ENCODE peak calls at places on chromosome 13, in six cellular contexts. L, X, B, E, H and O are unnamed samples.

GRCh38 chr13:51122868-51123267 is 11.8 kb upstream of the C13orf42 start:
- DNase-seq in L (no peak), B (no peak), H (no peak), X (no peak), E (no peak), O (no peak)

GRCh38 chr13:37453246-37453645 is 145.3 kb downstream of the POSTN start:
- DNase-seq in B (peak), L (no peak), X (no peak), E (peak), H (no peak), O (peak)

GRCh38 chr13:110869231-110869804 is 45.6 kb downstream of the ANKRD10 start:
- DNase-seq in H (no peak), X (peak), L (no peak), B (no peak), E (no peak), O (peak)

GRCh38 chr13:53020764-53021332 is 7.8 kb upstream of the OLFM4 start:
- DNase-seq in X (no peak), B (no peak), E (no peak), H (no peak), L (no peak), O (no peak)

GRCh38 chr13:30816733-30817132 is 81.4 kb downstream of the ALOX5AP start:
- DNase-seq in X (no peak), L (peak), H (no peak), B (no peak), E (no peak), O (peak)

GRCh38 chr13:37446503-37446902 is 152.1 kb downstream of the POSTN start:
- DNase-seq in B (peak), L (no peak), X (peak), E (peak), H (no peak), O (peak)

GRCh38 chr13:34179481-34179880 is 361.5 kb downstream of the RFC3 start:
- DNase-seq in E (no peak), L (no peak), B (no peak), X (no peak), H (no peak), O (peak)

GRCh38 chr13:99659234-99659633 is 158.0 kb downstream of the TM9SF2 start:
- DNase-seq in X (no peak), B (no peak), L (no peak), E (no peak), H (no peak), O (no peak)

GRCh38 chr13:97148894-97149293 is 73.2 kb upstream of the MBNL2 start:
- DNase-seq in H (no peak), E (no peak), B (no peak), L (no peak), X (no peak), O (peak)

GRCh38 chr13:61286148-61286745 is 129.4 kb downstream of the PCDH20 start:
- DNase-seq in L (peak), E (no peak), B (no peak), X (no peak), H (no peak), O (no peak)

GRCh38 chr13:109785141-109785891 is 1.1 kb downstream of the IRS2 start:
- DNase-seq in L (peak), B (peak), H (peak), E (peak), X (peak), O (peak)

GRCh38 chr13:36769545-36769944 is 49.5 kb upstream of the RFXAP start:
- DNase-seq in E (no peak), X (no peak), L (no peak), H (no peak), B (no peak), O (no peak)

GRCh38 chr13:109818891-109819290 is 32.5 kb upstream of the IRS2 start:
- DNase-seq in H (no peak), L (no peak), X (no peak), B (no peak), E (peak), O (peak)

GRCh38 chr13:109918179-109918651 is 131.8 kb upstream of the IRS2 start:
- DNase-seq in B (no peak), X (no peak), E (no peak), L (no peak), H (no peak), O (peak)

GRCh38 chr13:31207630-31208549 is 8.1 kb downstream of the B3GLCT start:
- DNase-seq in H (no peak), E (peak), B (no peak), X (peak), L (peak), O (peak)

GRCh38 chr13:79966039-79966438 is 374.9 kb downstream of the SPRY2 start:
- DNase-seq in E (peak), B (no peak), H (no peak), X (no peak), L (no peak), O (peak)

GRCh38 chr13:74306496-74306895 is 172.3 kb upstream of the KLF12 start:
- DNase-seq in E (peak), H (no peak), B (no peak), X (no peak), L (no peak), O (peak)

GRCh38 chr13:97653741-97654140 is 219.8 kb downstream of the RAP2A start:
- DNase-seq in E (peak), L (no peak), H (no peak), X (no peak), B (peak), O (no peak)

GRCh38 chr13:73274147-73274546 is 215.3 kb downstream of the KLF5 start:
- DNase-seq in H (no peak), E (no peak), X (no peak), B (no peak), L (no peak), O (peak)

GRCh38 chr13:51148223-51148951 is 37.3 kb upstream of the C13orf42 start:
- DNase-seq in B (no peak), H (peak), E (no peak), X (peak), L (peak), O (no peak)

GRCh38 chr13:110397445-110397844 is 90.4 kb downstream of the COL4A2 start:
- DNase-seq in H (no peak), L (no peak), E (peak), B (peak), X (peak), O (peak)

GRCh38 chr13:31998131-31998530 is 33.4 kb upstream of the FRY start:
- DNase-seq in X (no peak), H (no peak), B (no peak), L (no peak), E (no peak), O (no peak)

GRCh38 chr13:43663474-43664090 is 123.2 kb downstream of the ENOX1 start:
- DNase-seq in H (no peak), E (peak), B (no peak), L (no peak), X (no peak), O (peak)

GRCh38 chr13:24683833-24684599 is 3.8 kb downstream of the ATP12A start:
- DNase-seq in E (peak), X (no peak), H (peak), B (peak), L (peak), O (peak)

GRCh38 chr13:51585696-51586095 is 1.4 kb downstream of the WDFY2 start:
- DNase-seq in H (no peak), L (no peak), B (peak), E (no peak), X (no peak), O (peak)

GRCh38 chr13:70623260-70623659 is 515.0 kb upstream of the KLHL1 start:
- DNase-seq in X (no peak), B (no peak), H (no peak), L (no peak), E (peak), O (peak)

GRCh38 chr13:108376308-108376707 is 106.8 kb downstream of the TNFSF13B start:
- DNase-seq in H (no peak), E (no peak), X (no peak), B (no peak), L (no peak), O (no peak)

GRCh38 chr13:73851104-73851503 is 283.1 kb downstream of the KLF12 start:
- DNase-seq in E (no peak), X (no peak), B (no peak), L (no peak), H (no peak), O (no peak)

GRCh38 chr13:39600766-39601165 is 2.2 kb downstream of the LHFPL6 start:
- DNase-seq in X (no peak), L (no peak), B (no peak), H (no peak), E (no peak), O (peak)

GRCh38 chr13:41813426-41813825 is 147.5 kb downstream of the VWA8 start:
- DNase-seq in B (no peak), E (peak), L (no peak), H (no peak), X (no peak), O (peak)

GRCh38 chr13:50911937-50912624 is 2.5 kb downstream of the RNASEH2B start:
- DNase-seq in L (peak), E (peak), B (peak), H (peak), X (peak), O (peak)

GRCh38 chr13:24672141-24673132 is 7.8 kb upstream of the ATP12A start:
- DNase-seq in X (no peak), H (no peak), B (no peak), E (no peak), L (no peak), O (peak)

GRCh38 chr13:40792284-40793051 is 3.1 kb downstream of the SLC25A15 start:
- DNase-seq in H (no peak), L (no peak), X (no peak), B (no peak), E (no peak), O (no peak)

GRCh38 chr13:39876258-39876657 is 220.8 kb downstream of the COG6 start:
- DNase-seq in X (peak), E (peak), L (no peak), H (no peak), B (peak), O (peak)

GRCh38 chr13:44160549-44161278 is 212.9 kb upstream of the SERP2 start:
- DNase-seq in X (peak), H (no peak), B (peak), L (no peak), E (peak), O (no peak)

GRCh38 chr13:48630791-48631190 is 22.9 kb upstream of the CYSLTR2 start:
- DNase-seq in E (no peak), L (no peak), B (no peak), X (no peak), H (no peak), O (no peak)

GRCh38 chr13:105220886-105221285 is 1314.6 kb downstream of the EFNB2 start:
- DNase-seq in B (no peak), H (no peak), E (peak), X (no peak), L (no peak), O (peak)

GRCh38 chr13:39561971-39562370 is 41.0 kb downstream of the LHFPL6 start:
- DNase-seq in H (no peak), B (peak), L (no peak), E (no peak), X (no peak), O (no peak)

GRCh38 chr13:112545866-112546265 is 42.1 kb downstream of the TUBGCP3 start:
- DNase-seq in X (no peak), E (peak), B (peak), L (no peak), H (no peak), O (peak)

GRCh38 chr13:75426421-75426820 is 55.5 kb downstream of the TBC1D4 start:
- DNase-seq in X (no peak), B (peak), E (no peak), L (no peak), H (no peak), O (no peak)

GRCh38 chr13:75437582-75438318 is 44.2 kb downstream of the TBC1D4 start:
- DNase-seq in E (peak), L (no peak), X (no peak), H (no peak), B (no peak), O (peak)

GRCh38 chr13:75430618-75431209 is 51.3 kb downstream of the TBC1D4 start:
- DNase-seq in E (no peak), H (no peak), X (no peak), B (no peak), L (no peak), O (no peak)

GRCh38 chr13:75432811-75433244 is 49.1 kb downstream of the TBC1D4 start:
- DNase-seq in X (no peak), H (no peak), B (no peak), E (no peak), L (no peak), O (no peak)

GRCh38 chr13:75432045-75432444 is 49.9 kb downstream of the TBC1D4 start:
- DNase-seq in L (no peak), X (no peak), B (no peak), H (no peak), E (no peak), O (peak)
- TF ChIP-seq CTCF in L (no peak), X (no peak), B (peak), H (no peak), E (no peak), O (peak)

DNA sequence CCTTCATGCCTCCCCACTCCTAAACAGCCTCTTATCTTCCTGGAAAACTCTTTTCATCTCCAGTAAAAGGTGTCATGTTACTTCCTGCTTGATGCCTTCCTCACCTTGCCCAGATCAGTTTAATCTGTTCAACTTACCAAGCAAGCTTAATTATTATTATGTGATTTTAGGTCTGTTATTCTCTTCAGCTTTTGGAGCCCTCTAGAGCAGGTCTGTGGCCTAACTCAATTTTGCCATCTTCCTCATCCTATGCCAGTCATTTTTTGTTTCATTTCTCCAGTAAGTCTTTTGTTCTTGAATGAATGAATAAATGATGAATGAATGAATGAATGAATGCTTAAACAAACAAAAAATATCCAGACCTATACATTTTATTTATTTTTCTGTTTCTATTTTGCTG is 528.3 kb downstream of the DCT start:
- DNase-seq in L (no peak), X (no peak), B (no peak), H (no peak), E (peak), O (peak)
- TF ChIP-seq CTCF in L (no peak), X (no peak), B (peak), H (no peak), E (peak), O (peak)

DNA sequence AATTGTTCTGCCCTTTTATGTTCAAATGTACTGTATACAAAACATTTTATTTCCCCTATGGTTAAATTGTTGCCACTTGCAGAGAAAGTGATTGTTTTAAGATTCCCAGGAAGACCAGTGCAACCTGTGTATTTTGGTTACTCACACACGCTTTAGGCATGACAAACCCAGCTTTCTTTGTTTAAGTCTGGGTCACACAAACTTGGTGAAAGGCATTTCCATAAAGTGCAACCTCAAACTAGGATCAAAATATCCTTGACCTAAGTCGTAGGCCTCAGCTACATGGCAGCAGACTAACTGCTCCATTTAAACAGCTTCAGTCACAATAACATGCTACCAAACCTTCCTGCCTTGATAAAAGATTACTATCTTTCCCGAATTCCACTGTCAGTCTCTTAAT is 639.0 kb upstream of the PRR20A start:
- DNase-seq in X (no peak), E (no peak), B (no peak), L (no peak), H (no peak), O (no peak)
- TF ChIP-seq CTCF in X (no peak), E (no peak), B (no peak), L (no peak), H (no peak), O (no peak)

DNA sequence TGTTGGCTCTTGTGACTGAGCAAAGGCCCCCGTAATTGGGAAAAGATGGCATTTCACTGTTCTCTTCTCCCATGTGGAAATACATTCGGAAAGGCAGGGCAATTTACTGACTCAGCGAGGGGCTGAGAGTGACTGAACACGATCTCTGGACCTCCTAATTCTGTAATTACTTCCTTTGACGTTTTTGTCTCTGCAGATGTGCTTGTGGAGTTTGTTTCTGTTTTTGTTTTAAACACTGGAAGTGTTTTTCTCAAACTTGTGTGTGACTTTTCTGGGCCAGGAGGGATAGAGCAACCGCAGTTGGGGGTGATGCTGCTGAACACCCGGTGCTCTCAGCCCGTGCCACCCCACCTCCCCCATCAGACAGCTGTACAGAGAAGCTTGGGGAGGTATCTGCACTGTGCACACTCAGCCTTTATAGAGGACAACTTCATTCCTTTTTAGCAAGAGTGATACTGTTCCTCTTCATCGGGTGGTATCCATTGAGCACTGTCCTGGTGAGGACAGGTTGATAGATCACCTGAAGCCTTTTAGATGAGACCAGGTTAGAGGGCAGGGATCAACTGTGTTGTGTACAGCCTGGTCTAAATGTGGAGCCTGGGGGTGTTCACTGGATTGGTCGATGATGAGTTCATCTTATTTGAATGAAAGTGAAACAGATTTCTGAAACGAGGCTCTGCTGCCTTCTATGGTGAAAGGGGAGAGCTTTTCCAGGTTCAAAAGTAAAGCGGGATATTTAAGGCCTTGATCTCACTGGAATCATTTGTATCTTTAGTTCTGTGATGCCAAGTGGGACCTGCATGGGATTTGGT is 117.4 kb downstream of the ESD start:
- DNase-seq in L (no peak), H (peak), X (peak), E (peak), B (no peak), O (peak)
- TF ChIP-seq CTCF in L (no peak), H (no peak), X (no peak), E (peak), B (no peak), O (peak)

GRCh38 chr13:59261928-59262488 is 901.7 kb downstream of the DIAPH3 start:
- DNase-seq in B (no peak), X (no peak), H (no peak), L (no peak), E (peak), O (peak)
- TF ChIP-seq CTCF in B (peak), X (no peak), H (no peak), L (peak), E (peak), O (peak)

GRCh38 chr13:113734099-113734825 is 24.8 kb upstream of the TMEM255B start:
- DNase-seq in L (no peak), E (no peak), X (no peak), B (no peak), H (no peak), O (no peak)

GRCh38 chr13:113736258-113736731 is 22.7 kb upstream of the TMEM255B start:
- DNase-seq in B (no peak), X (no peak), L (no peak), E (no peak), H (no peak), O (no peak)

GRCh38 chr13:113735194-113735593 is 23.8 kb upstream of the TMEM255B start:
- DNase-seq in L (no peak), H (no peak), X (no peak), E (no peak), B (no peak), O (no peak)

GRCh38 chr13:113735750-113736149 is 23.3 kb upstream of the TMEM255B start:
- DNase-seq in H (no peak), B (no peak), X (no peak), L (no peak), E (no peak), O (no peak)

DNA sequence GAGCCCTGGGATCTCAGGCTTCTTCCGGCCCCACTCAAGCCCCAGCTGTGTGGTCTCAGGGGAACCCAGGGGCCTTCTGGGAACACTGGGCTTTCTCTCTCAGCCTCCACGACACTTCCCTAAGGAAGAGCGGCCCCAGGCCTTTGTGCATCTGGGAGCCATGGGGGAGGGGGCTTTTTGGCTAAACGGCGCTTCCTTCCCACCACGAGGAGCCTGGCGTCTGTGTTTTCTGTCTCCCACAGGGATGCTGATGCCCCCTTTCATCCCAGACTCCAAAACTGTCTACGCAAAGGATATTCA is 24.2 kb upstream of the TMEM255B start:
- DNase-seq in H (no peak), L (no peak), E (no peak), B (no peak), X (no peak), O (no peak)
- TF ChIP-seq CTCF in H (no peak), L (no peak), E (no peak), B (no peak), X (no peak), O (no peak)

GRCh38 chr13:101915333-101915732 is 462.9 kb downstream of the ITGBL1 start:
- DNase-seq in H (no peak), X (no peak), B (no peak), L (no peak), E (no peak), O (no peak)

GRCh38 chr13:101916758-101917474 is 464.4 kb downstream of the ITGBL1 start:
- DNase-seq in H (no peak), L (peak), B (no peak), E (no peak), X (no peak), O (no peak)

GRCh38 chr13:101915755-101916107 is 463.3 kb downstream of the ITGBL1 start:
- DNase-seq in X (no peak), E (no peak), H (no peak), L (peak), B (no peak), O (no peak)

GRCh38 chr13:101917475-101917810 is 465.0 kb downstream of the ITGBL1 start:
- DNase-seq in B (no peak), E (no peak), L (peak), H (no peak), X (no peak), O (no peak)

GRCh38 chr13:101916108-101916757 is 463.8 kb downstream of the ITGBL1 start:
- DNase-seq in E (peak), H (no peak), B (peak), X (no peak), L (peak), O (peak)
- TF ChIP-seq CTCF in E (peak), H (no peak), B (peak), X (no peak), L (peak), O (peak)

DNA sequence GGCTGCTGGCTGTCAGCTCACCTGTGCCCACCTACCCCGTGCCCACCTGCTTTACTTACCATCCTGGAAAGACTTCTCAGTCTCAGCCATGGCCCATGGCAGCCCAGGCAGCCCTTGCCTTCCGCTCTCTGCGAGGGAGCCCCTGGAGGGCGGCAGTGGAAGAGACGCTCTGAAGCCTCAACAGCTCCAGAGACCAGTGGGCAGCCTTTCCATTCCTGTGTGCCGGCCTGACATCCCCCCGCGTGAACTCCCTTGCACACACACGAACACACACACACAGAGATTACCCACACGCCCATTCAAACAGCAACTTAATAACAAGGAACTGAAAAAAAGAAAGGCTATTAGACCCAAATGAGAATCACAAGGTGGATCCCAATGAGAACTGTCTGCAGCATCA is 14.2 kb upstream of the RASA3 start:
- DNase-seq in E (no peak), B (no peak), H (no peak), X (no peak), L (peak), O (no peak)
- TF ChIP-seq CTCF in E (no peak), B (no peak), H (peak), X (no peak), L (no peak), O (peak)